ENCODE peak calls at places on chromosomes 4 and X, in seven cellular contexts. I is left ventricle myocardium superior, L is tibial artery, Z is NT2/D1, S is MV-4-11, K is NCI-H2081 treated with DMSO at 0.1 percent for 48 hours, U is keratinocyte. D is an unnamed sample.

GRCh38 chr4:39893693-39894072 is 84.0 kb downstream of the PDS5A start:
- DNase-seq in I (no peak), L (no peak), Z (no peak), S (no peak), K (no peak), U (no peak), D (no peak)

GRCh38 chrX:781216-782211 is 150.9 kb downstream of the SHOX start:
- DNase-seq in I (no peak), L (peak), Z (no peak), S (no peak), K (no peak), U (no peak), D (no peak)

GRCh38 chr4:8472689-8473197 is 32.2 kb downstream of the TRMT44 start:
- DNase-seq in I (no peak), L (peak), Z (no peak), S (no peak), K (no peak), U (no peak), D (no peak)

GRCh38 chr4:13910556-13910955 is 283.0 kb upstream of the BOD1L1 start:
- DNase-seq in I (no peak), L (no peak), Z (no peak), S (no peak), K (no peak), U (no peak), D (no peak)

GRCh38 chr4:124282301-124282898 is 430.1 kb downstream of the ANKRD50 start:
- DNase-seq in I (no peak), L (no peak), Z (no peak), S (no peak), K (no peak), U (no peak), D (no peak)

GRCh38 chr4:185096032-185096653 is 46.9 kb upstream of the SLC25A4 start:
- DNase-seq in I (no peak), L (no peak), Z (no peak), S (peak), K (no peak), U (no peak), D (no peak)

GRCh38 chr4:164783966-164784365 is 30.0 kb downstream of the SMIM31 start:
- DNase-seq in I (no peak), L (no peak), Z (no peak), S (no peak), K (no peak), U (no peak), D (no peak)

GRCh38 chrX:70324326-70324725 is 34.4 kb downstream of the KIF4A start:
- DNase-seq in I (no peak), L (no peak), Z (no peak), S (no peak), K (no peak), U (no peak), D (no peak)

GRCh38 chr4:183674153-183674552 is 15.1 kb downstream of the TRAPPC11 start:
- DNase-seq in I (no peak), L (no peak), Z (no peak), S (peak), K (no peak), U (no peak), D (no peak)

GRCh38 chr4:10694151-10694825 is 9.7 kb upstream of the CLNK start:
- DNase-seq in I (no peak), L (no peak), Z (no peak), S (no peak), K (peak), U (no peak), D (no peak)

GRCh38 chr4:115851918-115852766 is 738.7 kb upstream of the NDST4 start:
- DNase-seq in I (no peak), L (peak), Z (peak), S (peak), K (no peak), U (no peak), D (peak)

GRCh38 chrX:29617276-29617675 is 598.1 kb upstream of the MAGEB2 start:
- DNase-seq in I (no peak), L (no peak), Z (no peak), S (no peak), K (no peak), U (no peak), D (peak)

GRCh38 chrX:2468406-2469195 is 32.2 kb downstream of the DHRSX start:
- DNase-seq in I (no peak), L (no peak), Z (no peak), S (no peak), K (no peak), U (no peak), D (no peak)

GRCh38 chr4:3009422-3009821 is 46.1 kb downstream of the GRK4 start:
- DNase-seq in I (no peak), L (no peak), Z (peak), S (peak), K (no peak), U (no peak), D (no peak)

GRCh38 chr4:148216866-148217814 is 225.1 kb downstream of the NR3C2 start:
- DNase-seq in I (no peak), L (no peak), Z (no peak), S (peak), K (no peak), U (no peak), D (no peak)

GRCh38 chr4:82561745-82562552 is at the start of gene TMEM150C:
- DNase-seq in I (peak), L (no peak), Z (no peak), S (no peak), K (no peak), U (no peak), D (no peak)

GRCh38 chrX:119648421-119648775 is 42.2 kb upstream of the NKRF start:
- DNase-seq in I (no peak), L (no peak), Z (no peak), S (no peak), K (no peak), U (no peak), D (no peak)

GRCh38 chr4:115292320-115293092 is 179.1 kb upstream of the NDST4 start:
- DNase-seq in I (no peak), L (no peak), Z (no peak), S (peak), K (no peak), U (no peak), D (no peak)

GRCh38 chrX:100208076-100208475 is 202.0 kb downstream of the PCDH19 start:
- DNase-seq in I (no peak), L (no peak), Z (no peak), S (no peak), K (no peak), U (no peak), D (no peak)

GRCh38 chr4:96729641-96730040 is 889.7 kb downstream of the PDHA2 start:
- DNase-seq in I (no peak), L (no peak), Z (no peak), S (no peak), K (no peak), U (no peak), D (no peak)

GRCh38 chr4:158129649-158130048 is 43.2 kb downstream of the GASK1B start:
- DNase-seq in I (no peak), L (no peak), Z (no peak), S (no peak), K (no peak), U (peak), D (peak)

GRCh38 chr4:170374770-170375169 is 285.0 kb upstream of the AADAT start:
- DNase-seq in I (no peak), L (no peak), Z (peak), S (peak), K (no peak), U (no peak), D (no peak)

GRCh38 chrX:16712825-16713155 is 321 bp upstream of the CTPS2 start:
- DNase-seq in I (no peak), L (no peak), Z (no peak), S (no peak), K (no peak), U (no peak), D (no peak)

GRCh38 chr4:101790521-101791188 is at the start of gene BANK1:
- DNase-seq in I (peak), L (peak), Z (no peak), S (peak), K (no peak), U (no peak), D (no peak)

GRCh38 chrX:40179333-40179732 is 81.6 kb upstream of the BCOR start:
- DNase-seq in I (no peak), L (no peak), Z (no peak), S (peak), K (no peak), U (no peak), D (no peak)

GRCh38 chr4:52192697-52193096 is 141.6 kb downstream of the SPATA18 start:
- DNase-seq in I (no peak), L (no peak), Z (no peak), S (no peak), K (no peak), U (no peak), D (no peak)

GRCh38 chr4:6887591-6888371 is 21.8 kb upstream of the TBC1D14 start:
- DNase-seq in I (peak), L (peak), Z (no peak), S (peak), K (no peak), U (no peak), D (peak)

GRCh38 chr4:134201216-134202098 is at the start of gene PABPC4L:
- DNase-seq in I (peak), L (peak), Z (no peak), S (no peak), K (no peak), U (no peak), D (no peak)

GRCh38 chr4:24777528-24777927 is 17.8 kb upstream of the SOD3 start:
- DNase-seq in I (no peak), L (no peak), Z (no peak), S (no peak), K (no peak), U (no peak), D (no peak)

GRCh38 chr4:145131848-145132247 is 33.7 kb downstream of the ABCE1 start:
- DNase-seq in I (no peak), L (no peak), Z (no peak), S (no peak), K (no peak), U (no peak), D (no peak)

D was measured in RCC 7860.